ENCODE peak calls at places on chromosome 15, in four cellular contexts. N, Q, U and W are unnamed samples.

GRCh38 chr15:72857331-72858065 is 73.9 kb upstream of the ADPGK start:
- DNase-seq in N (no peak), Q (no peak), U (no peak), W (peak; percentile 3)

GRCh38 chr15:85044251-85044853 is 62.7 kb downstream of the PDE8A start:
- DNase-seq in N (peak; percentile 64), Q (peak; percentile 39), U (peak; percentile 72), W (peak; percentile 63)

GRCh38 chr15:40338921-40339620 is 1.7 kb downstream of the CCDC9B start:
- DNase-seq in N (no peak), Q (no peak), U (no peak), W (peak; percentile 85)

GRCh38 chr15:62618432-62618831 is 424.1 kb upstream of the TPM1 start:
- DNase-seq in N (no peak), Q (no peak), U (no peak), W (no peak)

GRCh38 chr15:57216288-57216687 is 160.0 kb upstream of the CGNL1 start:
- DNase-seq in N (no peak), Q (no peak), U (peak; percentile 47), W (no peak)

GRCh38 chr15:81133782-81134461 is at the start of gene CFAP161:
- DNase-seq in N (peak; percentile 95), Q (peak; percentile 93), U (no peak), W (peak; percentile 29)

GRCh38 chr15:24764375-24765171 is 89.0 kb downstream of the NPAP1 start:
- DNase-seq in N (no peak), Q (no peak), U (no peak), W (no peak)

GRCh38 chr15:44545934-44546802 is 9.2 kb downstream of the EIF3J start:
- DNase-seq in N (no peak), Q (peak; percentile 66), U (no peak), W (no peak)

GRCh38 chr15:72074335-72075060 is 43.5 kb downstream of the MYO9A start:
- DNase-seq in N (no peak), Q (no peak), U (no peak), W (no peak)

GRCh38 chr15:50145451-50145872 is 26.4 kb upstream of the ATP8B4 start:
- DNase-seq in N (no peak), Q (peak; percentile 67), U (peak; percentile 79), W (peak; percentile 78)

GRCh38 chr15:53869044-53869805 is 109.0 kb upstream of the UNC13C start:
- DNase-seq in N (peak; percentile 31), Q (peak; percentile 10), U (peak; percentile 3), W (no peak)

GRCh38 chr15:25701716-25702465 is 161.2 kb downstream of the ATP10A start:
- DNase-seq in N (no peak), Q (no peak), U (no peak), W (no peak)

GRCh38 chr15:51982013-51982769 is 10.6 kb upstream of the LEO1 start:
- DNase-seq in N (no peak), Q (peak; percentile 75), U (peak; percentile 67), W (peak; percentile 75)

GRCh38 chr15:42736178-42736792 is 643 bp downstream of the CDAN1 start:
- DNase-seq in N (no peak), Q (peak; percentile 81), U (peak; percentile 24), W (no peak)

GRCh38 chr15:59150185-59150584 is 45.2 kb downstream of the CCNB2 start:
- DNase-seq in N (no peak), Q (no peak), U (no peak), W (no peak)

GRCh38 chr15:84812842-84813241 is 4.3 kb upstream of the ALPK3 start:
- DNase-seq in N (no peak), Q (no peak), U (no peak), W (no peak)

GRCh38 chr15:79682851-79683288 is 213.9 kb downstream of the MTHFS start:
- DNase-seq in N (no peak), Q (no peak), U (no peak), W (no peak)

GRCh38 chr15:27250223-27250622 is 279.2 kb downstream of the GABRG3 start:
- DNase-seq in N (no peak), Q (no peak), U (peak; percentile 22), W (no peak)

GRCh38 chr15:96334705-96335428 is 4.4 kb downstream of the NR2F2 start:
- DNase-seq in N (no peak), Q (no peak), U (no peak), W (no peak)

GRCh38 chr15:71801935-71802655 is 8.3 kb upstream of the NR2E3 start:
- DNase-seq in N (no peak), Q (no peak), U (no peak), W (no peak)

GRCh38 chr15:72116680-72117447 is 1.1 kb downstream of the MYO9A start:
- DNase-seq in N (no peak), Q (no peak), U (peak; percentile 44), W (no peak)

GRCh38 chr15:28994142-28994829 is 108.5 kb downstream of the APBA2 start:
- DNase-seq in N (no peak), Q (no peak), U (no peak), W (no peak)

GRCh38 chr15:47473857-47474256 is 243.4 kb upstream of the SEMA6D start:
- DNase-seq in N (no peak), Q (no peak), U (no peak), W (no peak)

GRCh38 chr15:45399381-45400212 is 21.3 kb upstream of the GATM start:
- DNase-seq in N (no peak), Q (peak; percentile 42), U (peak; percentile 53), W (peak; percentile 65)

GRCh38 chr15:82538961-82539689 is 1.1 kb downstream of the RPS17 start:
- DNase-seq in N (no peak), Q (peak; percentile 30), U (peak; percentile 34), W (peak; percentile 29)

GRCh38 chr15:57566840-57567239 is 24.9 kb upstream of the MYZAP start:
- DNase-seq in N (no peak), Q (no peak), U (no peak), W (no peak)

GRCh38 chr15:42605281-42605744 is 29.9 kb downstream of the STARD9 start:
- DNase-seq in N (no peak), Q (peak; percentile 16), U (no peak), W (no peak)

GRCh38 chr15:77001966-77002365 is 7.0 kb downstream of the PSTPIP1 start:
- DNase-seq in N (no peak), Q (no peak), U (no peak), W (no peak)

GRCh38 chr15:59250249-59250648 is 43.6 kb downstream of the LDHAL6B start:
- DNase-seq in N (no peak), Q (no peak), U (no peak), W (no peak)

GRCh38 chr15:63595688-63596087 is 1.5 kb upstream of the FBXL22 start:
- DNase-seq in N (no peak), Q (no peak), U (no peak), W (no peak)

GRCh38 chr15:57323806-57324589 is 52.3 kb upstream of the CGNL1 start:
- DNase-seq in N (no peak), Q (peak; percentile 62), U (peak; percentile 97), W (no peak)

GRCh38 chr15:63238796-63239195 is 38.6 kb upstream of the APH1B start:
- DNase-seq in N (no peak), Q (no peak), U (peak; percentile 44), W (no peak)

GRCh38 chr15:59165726-59166125 is 40.9 kb upstream of the LDHAL6B start:
- DNase-seq in N (no peak), Q (no peak), U (no peak), W (no peak)

GRCh38 chr15:70617076-70617910 is 146.1 kb downstream of the UACA start:
- DNase-seq in N (no peak), Q (no peak), U (no peak), W (peak; percentile 98)

GRCh38 chr15:31164573-31164912 is 63.0 kb upstream of the TRPM1 start:
- DNase-seq in N (no peak), Q (no peak), U (no peak), W (no peak)
- TF ChIP-seq FOXJ3 in N (no peak), Q (no peak), U (no peak), W (no peak)

GRCh38 chr15:38877471-38877870 is 312.9 kb upstream of the RASGRP1 start:
- DNase-seq in N (no peak), Q (no peak), U (no peak), W (peak; percentile 34)

GRCh38 chr15:38879909-38880471 is 315.4 kb upstream of the RASGRP1 start:
- DNase-seq in N (no peak), Q (no peak), U (no peak), W (no peak)

GRCh38 chr15:38878026-38878425 is 313.4 kb upstream of the RASGRP1 start:
- DNase-seq in N (no peak), Q (no peak), U (no peak), W (no peak)

GRCh38 chr15:38876621-38877020 is 312.0 kb upstream of the RASGRP1 start:
- DNase-seq in N (no peak), Q (no peak), U (no peak), W (no peak)

GRCh38 chr15:38878946-38879345 is 314.3 kb upstream of the RASGRP1 start:
- DNase-seq in N (no peak), Q (no peak), U (no peak), W (no peak)
- TF ChIP-seq FOXJ3 in N (no peak), Q (no peak), U (no peak), W (no peak)

DNA sequence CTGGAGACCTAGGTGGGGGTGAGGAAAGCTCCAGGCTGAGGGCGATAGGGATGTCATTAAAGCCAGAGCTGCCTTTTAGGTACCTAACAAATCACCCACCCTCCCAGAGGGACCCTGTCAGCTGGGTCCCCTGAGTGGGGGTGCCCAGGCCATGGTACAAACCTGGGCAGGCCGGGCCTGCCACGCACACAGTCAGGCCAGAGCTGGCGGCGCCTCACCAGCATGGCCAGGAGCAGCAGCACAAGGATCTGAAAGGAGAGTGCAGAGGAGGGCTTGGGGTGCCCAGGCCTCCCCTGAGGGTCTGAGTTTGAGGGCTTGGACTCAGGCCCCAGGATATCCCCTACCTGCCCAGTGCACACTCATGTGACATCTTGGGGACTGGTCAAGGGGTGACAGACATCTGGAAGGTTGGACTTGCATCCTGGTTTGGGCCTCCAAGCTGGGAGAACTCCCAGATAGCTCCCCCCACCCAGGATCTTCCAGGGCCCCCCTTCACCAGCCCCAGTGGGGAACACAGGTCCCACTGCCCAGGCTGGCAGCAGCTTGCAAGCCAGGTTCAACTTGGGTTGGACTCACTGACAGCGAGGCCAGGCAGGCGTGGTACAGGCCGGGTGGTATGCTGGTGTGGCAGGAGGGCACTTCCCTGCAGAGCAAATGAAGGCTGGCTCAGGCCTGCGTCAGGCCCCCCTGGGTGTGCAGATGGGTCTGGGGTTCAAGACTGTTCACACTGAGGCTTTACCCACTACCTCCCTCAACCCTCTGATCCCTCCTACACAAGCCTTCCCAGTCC is 5.2 kb downstream of the STRA6 start:
- DNase-seq in N (no peak), Q (no peak), U (no peak), W (no peak)
- TF ChIP-seq FOXJ3 in N (no peak), Q (no peak), U (no peak), W (no peak)

GRCh38 chr15:20341901-20342605 is 199.5 kb downstream of the GOLGA6L6 start:
- DNase-seq in N (peak; percentile 53), Q (no peak), U (no peak), W (no peak)
- TF ChIP-seq FOXJ3 in N (no peak), Q (no peak), U (no peak), W (no peak)